ENCODE peak calls at places on chromosomes 13 and 19, in ten cellular contexts. One of them, this sample, is unnamed.

GRCh38 chr13:27425918-27426630 is 1.7 kb downstream of the GTF3A start:
- DNase-seq in SK-N-SH: peak
- DNase-seq in RWPE1: peak
- DNase-seq in skeletal muscle cell: peak
- DNase-seq in stimulated activated CD4-positive, alpha-beta T cell treated with anti-CD3 and anti-CD28 coated beads, Interleukin-4, amount 100 ng/mL, for 1 hour: peak
- DNase-seq in RWPE2: peak
- DNase-seq in stimulated activated CD8-positive, alpha-beta memory T cell treated with anti-CD3 and anti-CD28 coated beads, Interleukin-15, amount 100 ng/mL, for 24 hours: peak
- DNase-seq in iris pigment epithelial cell: peak
- DNase-seq in Caco-2: peak
- DNase-seq in NCI-H345: no peak
- DNase-seq in this sample: peak

GRCh38 chr19:41774515-41774980 is 19.2 kb downstream of the CEACAM6 start:
- DNase-seq in SK-N-SH: no peak
- DNase-seq in RWPE1: peak
- DNase-seq in skeletal muscle cell: no peak
- DNase-seq in stimulated activated CD4-positive, alpha-beta T cell treated with anti-CD3 and anti-CD28 coated beads, Interleukin-4, amount 100 ng/mL, for 1 hour: peak
- DNase-seq in RWPE2: peak
- DNase-seq in stimulated activated CD8-positive, alpha-beta memory T cell treated with anti-CD3 and anti-CD28 coated beads, Interleukin-15, amount 100 ng/mL, for 24 hours: no peak
- DNase-seq in iris pigment epithelial cell: no peak
- DNase-seq in Caco-2: peak
- DNase-seq in NCI-H345: peak
- DNase-seq in this sample: no peak

GRCh38 chr19:49635530-49636229 is 4.3 kb downstream of the RRAS start:
- DNase-seq in SK-N-SH: no peak
- DNase-seq in RWPE1: no peak
- DNase-seq in skeletal muscle cell: no peak
- DNase-seq in stimulated activated CD4-positive, alpha-beta T cell treated with anti-CD3 and anti-CD28 coated beads, Interleukin-4, amount 100 ng/mL, for 1 hour: no peak
- DNase-seq in RWPE2: no peak
- DNase-seq in stimulated activated CD8-positive, alpha-beta memory T cell treated with anti-CD3 and anti-CD28 coated beads, Interleukin-15, amount 100 ng/mL, for 24 hours: no peak
- DNase-seq in iris pigment epithelial cell: peak
- DNase-seq in Caco-2: no peak
- DNase-seq in NCI-H345: no peak
- DNase-seq in this sample: peak

GRCh38 chr13:86976521-86977324 is 694.4 kb upstream of the SLITRK5 start:
- DNase-seq in SK-N-SH: no peak
- DNase-seq in RWPE1: no peak
- DNase-seq in skeletal muscle cell: no peak
- DNase-seq in stimulated activated CD4-positive, alpha-beta T cell treated with anti-CD3 and anti-CD28 coated beads, Interleukin-4, amount 100 ng/mL, for 1 hour: no peak
- DNase-seq in RWPE2: no peak
- DNase-seq in stimulated activated CD8-positive, alpha-beta memory T cell treated with anti-CD3 and anti-CD28 coated beads, Interleukin-15, amount 100 ng/mL, for 24 hours: no peak
- DNase-seq in iris pigment epithelial cell: no peak
- DNase-seq in Caco-2: no peak
- DNase-seq in NCI-H345: no peak
- DNase-seq in this sample: no peak

GRCh38 chr19:3932931-3933810 is at the start of gene NMRK2:
- DNase-seq in SK-N-SH: peak
- DNase-seq in RWPE1: no peak
- DNase-seq in skeletal muscle cell: no peak
- DNase-seq in stimulated activated CD4-positive, alpha-beta T cell treated with anti-CD3 and anti-CD28 coated beads, Interleukin-4, amount 100 ng/mL, for 1 hour: no peak
- DNase-seq in RWPE2: no peak
- DNase-seq in stimulated activated CD8-positive, alpha-beta memory T cell treated with anti-CD3 and anti-CD28 coated beads, Interleukin-15, amount 100 ng/mL, for 24 hours: no peak
- DNase-seq in iris pigment epithelial cell: no peak
- DNase-seq in Caco-2: no peak
- DNase-seq in NCI-H345: peak
- DNase-seq in this sample: no peak

GRCh38 chr19:6056801-6057650 is 53.3 kb downstream of the RFX2 start:
- DNase-seq in SK-N-SH: no peak
- DNase-seq in RWPE1: peak
- DNase-seq in skeletal muscle cell: peak
- DNase-seq in stimulated activated CD4-positive, alpha-beta T cell treated with anti-CD3 and anti-CD28 coated beads, Interleukin-4, amount 100 ng/mL, for 1 hour: no peak
- DNase-seq in RWPE2: peak
- DNase-seq in stimulated activated CD8-positive, alpha-beta memory T cell treated with anti-CD3 and anti-CD28 coated beads, Interleukin-15, amount 100 ng/mL, for 24 hours: no peak
- DNase-seq in iris pigment epithelial cell: peak
- DNase-seq in Caco-2: peak
- DNase-seq in NCI-H345: peak
- DNase-seq in this sample: no peak

GRCh38 chr19:49430678-49431329 is 5.6 kb downstream of the GFY start:
- DNase-seq in SK-N-SH: peak
- DNase-seq in RWPE1: no peak
- DNase-seq in skeletal muscle cell: no peak
- DNase-seq in stimulated activated CD4-positive, alpha-beta T cell treated with anti-CD3 and anti-CD28 coated beads, Interleukin-4, amount 100 ng/mL, for 1 hour: peak
- DNase-seq in RWPE2: no peak
- DNase-seq in stimulated activated CD8-positive, alpha-beta memory T cell treated with anti-CD3 and anti-CD28 coated beads, Interleukin-15, amount 100 ng/mL, for 24 hours: no peak
- DNase-seq in iris pigment epithelial cell: no peak
- DNase-seq in Caco-2: no peak
- DNase-seq in NCI-H345: no peak
- DNase-seq in this sample: no peak

GRCh38 chr13:93226623-93227279 is at the start of gene GPC6:
- DNase-seq in SK-N-SH: peak
- DNase-seq in RWPE1: no peak
- DNase-seq in skeletal muscle cell: peak
- DNase-seq in stimulated activated CD4-positive, alpha-beta T cell treated with anti-CD3 and anti-CD28 coated beads, Interleukin-4, amount 100 ng/mL, for 1 hour: no peak
- DNase-seq in RWPE2: no peak
- DNase-seq in stimulated activated CD8-positive, alpha-beta memory T cell treated with anti-CD3 and anti-CD28 coated beads, Interleukin-15, amount 100 ng/mL, for 24 hours: no peak
- DNase-seq in iris pigment epithelial cell: peak
- DNase-seq in Caco-2: no peak
- DNase-seq in NCI-H345: peak
- DNase-seq in this sample: peak

GRCh38 chr19:35077411-35078223 is 36.1 kb downstream of the HPN start:
- DNase-seq in SK-N-SH: no peak
- DNase-seq in RWPE1: no peak
- DNase-seq in skeletal muscle cell: no peak
- DNase-seq in stimulated activated CD4-positive, alpha-beta T cell treated with anti-CD3 and anti-CD28 coated beads, Interleukin-4, amount 100 ng/mL, for 1 hour: no peak
- DNase-seq in RWPE2: no peak
- DNase-seq in stimulated activated CD8-positive, alpha-beta memory T cell treated with anti-CD3 and anti-CD28 coated beads, Interleukin-15, amount 100 ng/mL, for 24 hours: no peak
- DNase-seq in iris pigment epithelial cell: no peak
- DNase-seq in Caco-2: no peak
- DNase-seq in NCI-H345: no peak
- DNase-seq in this sample: no peak

GRCh38 chr19:33756177-33756576 is 40.5 kb upstream of the KCTD15 start:
- DNase-seq in SK-N-SH: no peak
- DNase-seq in RWPE1: no peak
- DNase-seq in skeletal muscle cell: no peak
- DNase-seq in stimulated activated CD4-positive, alpha-beta T cell treated with anti-CD3 and anti-CD28 coated beads, Interleukin-4, amount 100 ng/mL, for 1 hour: no peak
- DNase-seq in RWPE2: no peak
- DNase-seq in stimulated activated CD8-positive, alpha-beta memory T cell treated with anti-CD3 and anti-CD28 coated beads, Interleukin-15, amount 100 ng/mL, for 24 hours: no peak
- DNase-seq in iris pigment epithelial cell: no peak
- DNase-seq in Caco-2: no peak
- DNase-seq in NCI-H345: no peak
- DNase-seq in this sample: no peak